ENCODE peak calls at places on chromosomes 12 and 14, in seven cellular contexts. Z, Y, K, M, V, Q and T are unnamed samples.

GRCh38 chr14:101723061-101723595 is 38.4 kb upstream of the PPP2R5C start:
- DNase-seq in Z (no peak), Y (no peak), K (no peak), M (no peak), V (no peak), Q (no peak), T (no peak)

GRCh38 chr14:61505815-61506809 is 184.7 kb downstream of the PRKCH start:
- DNase-seq in Z (no peak), Y (no peak), K (no peak), M (no peak), V (no peak), Q (no peak), T (no peak)

GRCh38 chr14:58875613-58876012 is 237.9 kb downstream of the DACT1 start:
- DNase-seq in Z (no peak), Y (no peak), K (no peak), M (no peak), V (no peak), Q (no peak), T (no peak)

GRCh38 chr12:54028324-54029201 is at the start of gene HOXC6:
- DNase-seq in Z (no peak), Y (peak), K (no peak), M (no peak), V (peak), Q (no peak), T (peak)

GRCh38 chr12:32502693-32503510 is 103.5 kb downstream of the FGD4 start:
- DNase-seq in Z (no peak), Y (no peak), K (no peak), M (no peak), V (peak), Q (no peak), T (no peak)

GRCh38 chr14:34231626-34232025 is 230.4 kb downstream of the SPTSSA start:
- DNase-seq in Z (no peak), Y (no peak), K (no peak), M (no peak), V (no peak), Q (no peak), T (no peak)

GRCh38 chr14:24806061-24806678 is 172.2 kb upstream of the GZMB start:
- DNase-seq in Z (peak), Y (peak), K (peak), M (no peak), V (peak), Q (peak), T (peak)

GRCh38 chr12:43290836-43291235 is 261.2 kb downstream of the ADAMTS20 start:
- DNase-seq in Z (no peak), Y (no peak), K (no peak), M (no peak), V (no peak), Q (no peak), T (no peak)

GRCh38 chr12:92136883-92137582 is 8.6 kb downstream of the BTG1 start:
- DNase-seq in Z (no peak), Y (no peak), K (no peak), M (no peak), V (peak), Q (no peak), T (no peak)

GRCh38 chr12:110885152-110885840 is 35.1 kb downstream of the MYL2 start:
- DNase-seq in Z (no peak), Y (peak), K (no peak), M (no peak), V (no peak), Q (no peak), T (no peak)

GRCh38 chr12:13628067-13628466 is 353.3 kb downstream of the GRIN2B start:
- DNase-seq in Z (no peak), Y (no peak), K (no peak), M (no peak), V (no peak), Q (no peak), T (no peak)

GRCh38 chr12:105261010-105261409 is 25.0 kb upstream of the APPL2 start:
- DNase-seq in Z (no peak), Y (no peak), K (no peak), M (no peak), V (no peak), Q (no peak), T (no peak)

GRCh38 chr14:63203618-63204406 is 431 bp upstream of the RHOJ start:
- DNase-seq in Z (peak), Y (peak), K (peak), M (no peak), V (peak), Q (peak), T (peak)

GRCh38 chr14:33280646-33281045 is 342.0 kb downstream of the NPAS3 start:
- DNase-seq in Z (no peak), Y (no peak), K (no peak), M (no peak), V (no peak), Q (no peak), T (no peak)

GRCh38 chr12:25427328-25428249 is 125.5 kb downstream of the LMNTD1 start:
- DNase-seq in Z (no peak), Y (no peak), K (no peak), M (no peak), V (no peak), Q (no peak), T (no peak)

GRCh38 chr14:83096092-83096491 is 1562.4 kb upstream of the SEL1L start:
- DNase-seq in Z (no peak), Y (no peak), K (no peak), M (no peak), V (peak), Q (no peak), T (no peak)

GRCh38 chr12:124412646-124413015 is 117.7 kb downstream of the RFLNA start:
- DNase-seq in Z (no peak), Y (no peak), K (no peak), M (no peak), V (no peak), Q (no peak), T (no peak)

GRCh38 chr14:101072945-101073597 is 169.5 kb upstream of the RTL1 start:
- DNase-seq in Z (peak), Y (peak), K (peak), M (no peak), V (peak), Q (peak), T (peak)

GRCh38 chr12:53046655-53047220 is 3.1 kb upstream of the TNS2 start:
- DNase-seq in Z (peak), Y (peak), K (peak), M (no peak), V (peak), Q (peak), T (peak)

GRCh38 chr12:62922539-62922938 is 12.4 kb downstream of the PPM1H start:
- DNase-seq in Z (no peak), Y (no peak), K (no peak), M (no peak), V (no peak), Q (no peak), T (no peak)

GRCh38 chr12:123520567-123521474 is 12.7 kb downstream of the RILPL1 start:
- DNase-seq in Z (no peak), Y (no peak), K (no peak), M (no peak), V (no peak), Q (no peak), T (no peak)

GRCh38 chr14:104735830-104736642 is 12.0 kb downstream of the ADSS1 start:
- DNase-seq in Z (peak), Y (no peak), K (no peak), M (no peak), V (peak), Q (peak), T (no peak)

GRCh38 chr12:14842315-14842714 is 1.0 kb downstream of the ART4 start:
- DNase-seq in Z (no peak), Y (no peak), K (no peak), M (no peak), V (no peak), Q (no peak), T (no peak)

GRCh38 chr12:84397279-84397678 is 515.3 kb downstream of the SLC6A15 start:
- DNase-seq in Z (no peak), Y (no peak), K (no peak), M (no peak), V (no peak), Q (no peak), T (no peak)

GRCh38 chr14:76268700-76269099 is 107.2 kb upstream of the ESRRB start:
- DNase-seq in Z (no peak), Y (no peak), K (no peak), M (no peak), V (no peak), Q (no peak), T (no peak)

GRCh38 chr12:53674977-53675700 is 744 bp downstream of the ATP5MC2 start:
- DNase-seq in Z (no peak), Y (no peak), K (no peak), M (no peak), V (no peak), Q (no peak), T (no peak)

GRCh38 chr12:11746024-11746771 is 96.7 kb downstream of the ETV6 start:
- DNase-seq in Z (no peak), Y (no peak), K (peak), M (no peak), V (no peak), Q (no peak), T (no peak)

GRCh38 chr12:6771091-6771495 is 1.2 kb upstream of the LAG3 start:
- DNase-seq in Z (no peak), Y (no peak), K (no peak), M (no peak), V (no peak), Q (peak), T (no peak)

GRCh38 chr14:94676495-94677238 is 64.5 kb downstream of the SERPINA3 start:
- DNase-seq in Z (peak), Y (no peak), K (no peak), M (no peak), V (no peak), Q (no peak), T (no peak)

GRCh38 chr12:53960187-53961024 is 5.7 kb downstream of the HOXC12 start:
- DNase-seq in Z (no peak), Y (no peak), K (no peak), M (no peak), V (no peak), Q (no peak), T (no peak)

GRCh38 chr12:11228268-11228879 is 41.1 kb downstream of the PRB3 start:
- DNase-seq in Z (no peak), Y (peak), K (peak), M (no peak), V (peak), Q (peak), T (peak)

GRCh38 chr12:6069452-6070093 is 54.9 kb downstream of the VWF start:
- DNase-seq in Z (no peak), Y (no peak), K (no peak), M (peak), V (peak), Q (no peak), T (no peak)

GRCh38 chr14:103679351-103679750 is 35.9 kb downstream of the XRCC3 start:
- DNase-seq in Z (peak), Y (no peak), K (no peak), M (no peak), V (no peak), Q (peak), T (peak)

GRCh38 chr14:98204139-98204538 is 1067.9 kb downstream of the BCL11B start:
- DNase-seq in Z (no peak), Y (no peak), K (no peak), M (no peak), V (no peak), Q (no peak), T (no peak)

GRCh38 chr14:99118046-99118721 is 153.8 kb downstream of the BCL11B start:
- DNase-seq in Z (no peak), Y (peak), K (no peak), M (no peak), V (no peak), Q (no peak), T (no peak)

GRCh38 chr12:41709463-41710285 is 435.0 kb downstream of the GXYLT1 start:
- DNase-seq in Z (no peak), Y (no peak), K (no peak), M (no peak), V (no peak), Q (no peak), T (no peak)

GRCh38 chr12:68481181-68481941 is 129.3 kb upstream of the RAP1B start:
- DNase-seq in Z (no peak), Y (no peak), K (no peak), M (no peak), V (no peak), Q (no peak), T (no peak)

GRCh38 chr12:120130011-120130410 is 13.5 kb upstream of the RAB35 start:
- DNase-seq in Z (no peak), Y (no peak), K (no peak), M (no peak), V (no peak), Q (no peak), T (no peak)